ENCODE peak calls at places on chromosomes 11 and 22, in seven cellular contexts. B is stimulated activated effector memory CD8-positive, alpha-beta T cell treated with anti-CD3 and anti-CD28 coated beads, Interleukin-12 subunit alpha, Interleukin-12 subunit beta, amount 100 ng/mL, for 72 hours; T is NCI-H460; J is H54; A is IMR-90; Y is cardiac septum; R is lung microvascular endothelial cell. C is an unnamed sample.

GRCh38 chr11:70400643-70401042 is 2.3 kb downstream of the CTTN start:
- DNase-seq in B (no peak), T (no peak), J (no peak), A (no peak), Y (no peak), R (no peak), C (no peak)

GRCh38 chr11:112012877-112013276 is 12.3 kb upstream of the DLAT start:
- DNase-seq in B (no peak), T (peak), J (no peak), A (peak), Y (no peak), R (no peak), C (no peak)

GRCh38 chr11:73152086-73152853 is 10.2 kb upstream of the FCHSD2 start:
- DNase-seq in B (no peak), T (no peak), J (no peak), A (no peak), Y (no peak), R (no peak), C (no peak)

GRCh38 chr11:14908214-14908880 is 16.3 kb upstream of the CYP2R1 start:
- DNase-seq in B (no peak), T (peak), J (no peak), A (peak), Y (no peak), R (peak), C (no peak)

GRCh38 chr11:61131186-61131585 is 28.9 kb downstream of the CD5 start:
- DNase-seq in B (no peak), T (no peak), J (no peak), A (no peak), Y (no peak), R (no peak), C (no peak)

GRCh38 chr11:79119491-79120284 is 321.1 kb downstream of the TENM4 start:
- DNase-seq in B (no peak), T (no peak), J (no peak), A (no peak), Y (no peak), R (no peak), C (no peak)

GRCh38 chr11:65446446-65447277 is 24.1 kb downstream of the NEAT1 start:
- DNase-seq in B (no peak), T (no peak), J (no peak), A (peak), Y (peak), R (peak), C (no peak)

GRCh38 chr11:126257764-126258163 is 10.9 kb downstream of the SRPRA start:
- DNase-seq in B (no peak), T (no peak), J (no peak), A (peak), Y (no peak), R (peak), C (no peak)

GRCh38 chr11:23280088-23280487 is 419.8 kb upstream of the CCDC179 start:
- DNase-seq in B (no peak), T (no peak), J (no peak), A (peak), Y (no peak), R (no peak), C (no peak)

GRCh38 chr11:80163011-80163410 is 722.2 kb upstream of the TENM4 start:
- DNase-seq in B (no peak), T (no peak), J (peak), A (peak), Y (no peak), R (no peak), C (no peak)

GRCh38 chr11:44860967-44861828 is 89.5 kb downstream of the TP53I11 start:
- DNase-seq in B (no peak), T (no peak), J (no peak), A (no peak), Y (no peak), R (no peak), C (no peak)

GRCh38 chr11:68684385-68685356 is at the start of gene GAL:
- DNase-seq in B (no peak), T (peak), J (no peak), A (no peak), Y (peak), R (no peak), C (no peak)

GRCh38 chr11:69518081-69518950 is 36.9 kb downstream of the LINC01488 start:
- DNase-seq in B (no peak), T (no peak), J (no peak), A (peak), Y (peak), R (peak), C (no peak)

GRCh38 chr11:121132211-121132976 is 31.4 kb downstream of the TECTA start:
- DNase-seq in B (no peak), T (no peak), J (no peak), A (no peak), Y (no peak), R (no peak), C (no peak)

GRCh38 chr11:133997556-133997955 is 40.8 kb upstream of the IGSF9B start:
- DNase-seq in B (no peak), T (no peak), J (no peak), A (no peak), Y (no peak), R (no peak), C (no peak)

GRCh38 chr11:75563978-75564552 is 2.0 kb downstream of the SERPINH1 start:
- DNase-seq in B (no peak), T (no peak), J (no peak), A (peak), Y (no peak), R (peak), C (no peak)

GRCh38 chr11:11980200-11980599 is 28.2 kb downstream of the DKK3 start:
- DNase-seq in B (no peak), T (no peak), J (no peak), A (no peak), Y (no peak), R (peak), C (no peak)

GRCh38 chr11:73372371-73372993 is 3.7 kb upstream of the RELT start:
- DNase-seq in B (no peak), T (no peak), J (peak), A (no peak), Y (no peak), R (peak), C (no peak)

GRCh38 chr11:113457784-113458183 is 17.4 kb downstream of the DRD2 start:
- DNase-seq in B (no peak), T (no peak), J (no peak), A (no peak), Y (no peak), R (no peak), C (no peak)

GRCh38 chr22:20531404-20532181 is 24.2 kb downstream of the MED15 start:
- DNase-seq in B (no peak), T (peak), J (peak), A (peak), Y (no peak), R (peak), C (no peak)

GRCh38 chr22:45512363-45512762 is 9.7 kb downstream of the FBLN1 start:
- DNase-seq in B (no peak), T (no peak), J (no peak), A (no peak), Y (no peak), R (no peak), C (no peak)

GRCh38 chr11:859394-860131 is 16.9 kb downstream of the TSPAN4 start:
- DNase-seq in B (no peak), T (no peak), J (peak), A (peak), Y (no peak), R (peak), C (no peak)

GRCh38 chr22:46578824-46579561 is 41.2 kb upstream of the GRAMD4 start:
- DNase-seq in B (no peak), T (no peak), J (no peak), A (peak), Y (no peak), R (no peak), C (no peak)

GRCh38 chr22:47835726-47836125 is 1073.3 kb downstream of the TBC1D22A start:
- DNase-seq in B (no peak), T (no peak), J (peak), A (peak), Y (no peak), R (no peak), C (no peak)